ENCODE peak calls at places on chromosome 4, in eight cellular contexts. W is testis; R is adipocyte; L is stimulated activated naive CD8-positive, alpha-beta T cell treated with anti-CD3 and anti-CD28 coated beads, Interleukin-15, Interleukin-2, amounts not matched to agents 100 U/mL and 50 U/mL, for 24 hours; O is Peyer's patch; S is pulmonary artery endothelial cell; Y is CD8-positive, alpha-beta memory T cell; C is GM13976. X is an unnamed sample.

GRCh38 chr4:25953740-25954139 is 39.7 kb downstream of the SMIM20 start:
- DNase-seq in S (no peak), W (no peak), R (peak), C (no peak), O (no peak), L (no peak), Y (no peak), X (no peak)

GRCh38 chr4:6250235-6250983 is 19.2 kb upstream of the WFS1 start:
- DNase-seq in Y (no peak), L (no peak), R (peak), W (no peak), O (no peak), S (no peak), C (peak), X (no peak)

GRCh38 chr4:122122083-122122482 is 30.0 kb upstream of the BLTP1 start:
- DNase-seq in R (no peak), W (no peak), Y (no peak), S (no peak), O (no peak), C (no peak), L (no peak), X (no peak)

GRCh38 chr4:126213996-126214395 is 899.2 kb downstream of the FAT4 start:
- DNase-seq in R (no peak), W (no peak), C (no peak), Y (no peak), L (no peak), S (no peak), O (no peak), X (no peak)

GRCh38 chr4:165784672-165785071 is 88.4 kb upstream of the TLL1 start:
- DNase-seq in R (no peak), W (peak), O (no peak), Y (no peak), S (no peak), L (no peak), C (no peak), X (no peak)

GRCh38 chr4:96509039-96509741 is 669.3 kb downstream of the PDHA2 start:
- DNase-seq in C (no peak), O (no peak), R (no peak), W (no peak), Y (no peak), S (no peak), L (no peak), X (no peak)

GRCh38 chr4:87011340-87012034 is 76.7 kb downstream of the AFF1 start:
- DNase-seq in O (no peak), W (no peak), Y (no peak), S (peak), C (no peak), L (no peak), R (peak), X (no peak)

GRCh38 chr4:137116144-137116543 is 416.1 kb downstream of the PCDH18 start:
- DNase-seq in R (no peak), Y (no peak), O (no peak), S (no peak), C (no peak), L (no peak), W (no peak), X (no peak)

GRCh38 chr4:156865391-156865790 is 106.2 kb downstream of the PDGFC start:
- DNase-seq in W (no peak), O (no peak), Y (no peak), S (no peak), L (no peak), C (no peak), R (no peak), X (no peak)

GRCh38 chr4:7340553-7341433 is 93.9 kb downstream of the PSAPL1 start:
- DNase-seq in O (no peak), Y (no peak), W (no peak), S (no peak), R (no peak), C (no peak), L (no peak), X (no peak)

GRCh38 chr4:11423465-11423864 is 5.2 kb downstream of the HS3ST1 start:
- DNase-seq in W (peak), L (no peak), C (no peak), R (no peak), Y (no peak), S (no peak), O (no peak), X (no peak)

GRCh38 chr4:89158884-89159503 is 47.7 kb downstream of the TIGD2 start:
- DNase-seq in R (peak), W (no peak), C (peak), O (no peak), L (no peak), S (peak), Y (no peak), X (no peak)

GRCh38 chr4:188892837-188893236 is 753.6 kb downstream of the TRIML1 start:
- DNase-seq in O (no peak), R (no peak), C (no peak), Y (no peak), L (no peak), S (no peak), W (no peak), X (no peak)

GRCh38 chr4:117529401-117529800 is 444.0 kb upstream of the TRAM1L1 start:
- DNase-seq in L (no peak), C (no peak), S (no peak), Y (no peak), O (no peak), W (no peak), R (no peak), X (no peak)

GRCh38 chr4:156594619-156595018 is 377.0 kb downstream of the PDGFC start:
- DNase-seq in S (no peak), C (no peak), W (peak), R (no peak), O (no peak), Y (no peak), L (no peak), X (no peak)

GRCh38 chr4:110904435-110905050 is 281.7 kb upstream of the PITX2 start:
- DNase-seq in O (no peak), C (no peak), L (no peak), Y (no peak), R (peak), W (no peak), S (no peak), X (no peak)

X was measured in lung.